ENCODE peak calls at places on chromosomes 1 and 21, in seven cellular contexts. H is RWPE1; E is endothelial cell of umbilical vein; X is CD4-positive, alpha-beta T cell; T is pancreas; R is esophagus squamous epithelium; U is neural crest cell. Y is an unnamed sample.
A peak's percentile ranks its signal among the peaks of the same experiment; 100 is the strongest.

GRCh38 chr1:52424757-52425265 is 20.4 kb downstream of the PRPF38A start:
- DNase-seq in H (no peak), E (no peak), X (no peak), T (no peak), R (no peak), U (no peak), Y (no peak)

GRCh38 chr1:4210043-4210442 is 310.0 kb upstream of the C1orf174 start:
- DNase-seq in H (no peak), E (no peak), X (no peak), T (no peak), R (no peak), U (no peak), Y (no peak)

GRCh38 chr1:183711691-183712401 is 58.7 kb upstream of the APOBEC4 start:
- DNase-seq in H (no peak), E (peak; percentile 60), X (no peak), T (no peak), R (no peak), U (no peak), Y (no peak)

GRCh38 chr1:80217377-80217986 is 1211.0 kb upstream of the ADGRL4 start:
- DNase-seq in H (peak; percentile 27), E (peak; percentile 48), X (no peak), T (no peak), R (no peak), U (peak; percentile 16), Y (no peak)

GRCh38 chr21:45309069-45309521 is 21.4 kb upstream of the POFUT2 start:
- DNase-seq in H (no peak), E (peak; percentile 89), X (peak; percentile 39), T (no peak), R (no peak), U (peak; percentile 77), Y (no peak)

GRCh38 chr1:232786845-232787455 is 18.3 kb upstream of the MAP10 start:
- DNase-seq in H (no peak), E (no peak), X (no peak), T (no peak), R (no peak), U (no peak), Y (no peak)

GRCh38 chr1:168443356-168443755 is 100.4 kb downstream of the XCL2 start:
- DNase-seq in H (no peak), E (no peak), X (no peak), T (no peak), R (no peak), U (no peak), Y (no peak)

GRCh38 chr1:156592910-156593732 is 1.5 kb downstream of the NAXE start:
- DNase-seq in H (no peak), E (peak; percentile 86), X (no peak), T (no peak), R (no peak), U (no peak), Y (no peak)

GRCh38 chr1:32351859-32352745 is 10.2 kb downstream of the FAM229A start:
- DNase-seq in H (no peak), E (peak; percentile 62), X (no peak), T (peak; percentile 64), R (no peak), U (no peak), Y (no peak)

GRCh38 chr1:40699787-40700186 is 8.3 kb downstream of the NFYC start:
- DNase-seq in H (no peak), E (no peak), X (no peak), T (no peak), R (no peak), U (no peak), Y (no peak)

GRCh38 chr1:42958488-42959317 is at the start of gene SLC2A1:
- DNase-seq in H (peak; percentile 93), E (peak; percentile 94), X (peak; percentile 95), T (peak; percentile 88), R (peak; percentile 72), U (peak; percentile 84), Y (peak; percentile 64)

GRCh38 chr1:159775716-159776115 is 5.0 kb upstream of the DUSP23 start:
- DNase-seq in H (peak; percentile 26), E (peak; percentile 46), X (no peak), T (no peak), R (no peak), U (no peak), Y (no peak)

GRCh38 chr1:178898401-178898800 is 27.5 kb upstream of the ANGPTL1 start:
- DNase-seq in H (no peak), E (no peak), X (no peak), T (no peak), R (no peak), U (no peak), Y (no peak)

GRCh38 chr1:89632213-89633102 is 462 bp upstream of the LRRC8C start:
- DNase-seq in H (peak; percentile 69), E (peak; percentile 84), X (peak; percentile 90), T (peak; percentile 63), R (no peak), U (peak; percentile 82), Y (peak; percentile 26)

GRCh38 chr1:91830242-91831131 is 55.5 kb downstream of the TGFBR3 start:
- DNase-seq in H (no peak), E (peak; percentile 95), X (no peak), T (peak; percentile 86), R (no peak), U (no peak), Y (no peak)

GRCh38 chr1:244330318-244330625 is 121.4 kb downstream of the ADSS2 start:
- DNase-seq in H (no peak), E (no peak), X (no peak), T (no peak), R (no peak), U (no peak), Y (no peak)

GRCh38 chr1:27349784-27350672 is 8.2 kb downstream of the SYTL1 start:
- DNase-seq in H (no peak), E (peak; percentile 69), X (peak; percentile 11), T (peak; percentile 55), R (no peak), U (peak; percentile 48), Y (no peak)

GRCh38 chr1:110341872-110342331 is 2.7 kb downstream of the RBM15 start:
- DNase-seq in H (no peak), E (no peak), X (no peak), T (no peak), R (no peak), U (no peak), Y (no peak)

GRCh38 chr21:17726047-17726446 is 93.1 kb downstream of the C21orf91 start:
- DNase-seq in H (peak; percentile 9), E (no peak), X (no peak), T (no peak), R (no peak), U (no peak), Y (no peak)

GRCh38 chr1:26336477-26337205 is 17.3 kb downstream of the CRYBG2 start:
- DNase-seq in H (peak; percentile 93), E (no peak), X (peak; percentile 88), T (peak; percentile 90), R (no peak), U (peak; percentile 42), Y (no peak)

DNA sequence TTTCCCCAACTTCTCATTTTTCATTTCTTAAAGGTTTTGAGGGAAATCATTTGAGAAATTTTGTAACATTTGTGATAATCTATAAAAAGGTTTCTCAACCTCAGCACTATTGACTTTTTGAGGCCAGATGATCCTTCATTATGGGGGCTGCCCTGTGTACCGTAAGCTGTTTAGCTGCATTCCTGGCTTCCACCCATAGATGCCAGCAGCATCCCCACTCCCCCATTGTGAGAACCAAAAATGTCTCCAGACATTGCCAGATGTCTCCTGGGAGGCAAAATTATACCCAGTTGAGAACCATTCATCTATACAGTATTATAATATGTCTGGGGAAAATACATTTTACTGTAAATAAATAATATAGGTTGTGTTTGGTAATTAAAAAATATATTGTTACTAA is 146.0 kb downstream of the PBX1 start:
- DNase-seq in H (no peak), E (no peak), X (no peak), T (no peak), R (no peak), U (no peak), Y (no peak)
- TF ChIP-seq CTCF in H (no peak), E (peak; percentile 4), X (no peak), T (no peak), R (no peak), U (peak; percentile 38), Y (no peak)

DNA sequence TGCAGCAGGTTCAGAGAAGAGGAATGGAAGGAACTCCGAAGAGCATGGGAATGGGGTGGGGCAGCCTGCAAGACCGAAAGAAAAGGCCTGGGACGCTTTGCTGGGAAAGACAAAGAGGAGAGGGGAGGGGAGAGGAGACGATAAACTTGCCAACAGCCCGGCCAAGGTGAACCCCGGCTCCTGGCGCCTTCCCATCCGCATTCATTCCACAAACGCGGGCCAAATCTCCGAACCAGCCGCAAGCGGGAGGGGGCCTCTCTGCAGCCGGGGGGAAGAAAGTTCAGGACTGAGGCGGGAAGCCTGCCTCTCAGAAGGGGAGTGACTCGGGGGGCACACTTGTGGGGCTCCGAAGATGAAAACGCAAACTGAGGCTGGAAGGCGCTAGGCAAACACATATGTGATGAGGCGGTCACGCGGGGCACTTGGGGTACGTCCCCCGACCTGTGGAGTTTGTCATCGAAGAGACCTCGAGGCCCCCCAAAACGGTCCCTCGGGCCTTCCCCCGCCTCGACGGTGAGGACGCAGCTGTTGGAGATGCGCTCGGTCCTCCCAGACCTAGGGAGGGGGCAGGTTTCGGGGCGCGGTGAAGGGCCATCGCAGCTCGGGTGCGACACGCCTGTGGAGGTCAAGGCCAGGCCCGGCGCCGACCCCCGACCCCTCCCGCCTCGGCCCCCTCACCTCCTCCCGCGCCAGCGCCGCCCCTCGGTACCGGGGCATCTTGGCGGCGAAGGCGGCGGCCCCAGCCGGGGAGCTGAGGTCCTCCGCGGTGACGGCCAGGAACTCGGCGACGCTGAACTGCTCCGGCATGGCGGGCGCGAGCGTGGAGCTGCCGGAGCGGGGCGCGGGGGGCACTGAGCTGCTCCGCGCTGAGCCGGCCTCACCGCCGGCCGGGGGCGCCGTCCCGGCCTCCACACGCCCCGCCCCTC is at the start of gene ASAP3:
- DNase-seq in H (no peak), E (peak; percentile 28), X (no peak), T (peak; percentile 54), R (no peak), U (peak; percentile 23), Y (no peak)
- TF ChIP-seq CTCF in H (peak; percentile 14), E (peak; percentile 38), X (peak; percentile 18), T (no peak), R (no peak), U (no peak), Y (no peak)

DNA sequence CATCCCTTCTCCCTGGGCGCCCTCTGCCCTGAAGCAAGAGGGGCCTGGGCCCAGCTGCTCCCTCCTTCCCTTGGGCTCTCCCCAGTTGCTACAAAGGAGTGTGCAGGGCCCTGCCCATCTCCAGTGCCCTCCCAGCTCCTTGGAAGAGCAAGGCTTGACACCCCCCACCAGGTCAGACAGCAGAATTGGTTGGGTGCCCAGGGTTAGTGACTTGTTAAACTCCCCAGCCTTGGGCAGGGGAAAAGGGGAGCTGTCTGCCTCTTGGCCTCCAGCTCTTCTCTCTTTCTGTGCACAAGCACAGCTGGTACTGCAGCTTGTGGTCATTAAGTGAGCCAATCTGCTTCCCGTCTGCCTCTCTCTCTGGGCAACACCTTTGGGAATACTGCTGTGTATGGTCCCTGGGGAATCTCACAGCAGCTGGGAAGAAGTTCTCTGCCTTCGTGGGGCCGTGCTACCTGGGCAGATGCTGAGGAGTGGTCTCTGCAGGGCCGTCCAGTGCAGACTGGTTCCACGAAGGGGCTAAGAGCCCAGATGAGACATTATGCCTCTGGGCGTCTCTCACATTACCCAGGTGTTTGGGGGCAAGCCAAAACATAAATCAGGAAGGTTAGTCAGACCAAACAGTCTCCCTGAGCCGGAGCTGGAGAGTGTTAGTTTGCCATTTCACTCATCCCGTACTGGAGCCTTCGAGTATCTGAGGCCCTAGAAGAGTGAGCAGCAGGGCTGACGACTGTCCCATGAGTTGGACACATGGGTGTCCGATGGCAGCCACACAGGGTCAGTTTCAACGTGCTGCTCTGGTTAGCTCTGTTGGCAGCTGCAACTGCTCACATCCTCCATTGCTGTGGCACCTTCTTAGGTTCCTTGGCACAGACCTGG is 37.3 kb downstream of the TMEM53 start:
- DNase-seq in H (peak; percentile 67), E (no peak), X (no peak), T (no peak), R (no peak), U (no peak), Y (no peak)
- TF ChIP-seq CTCF in H (no peak), E (no peak), X (no peak), T (no peak), R (no peak), U (no peak), Y (no peak)

GRCh38 chr1:59391216-59392179 is 94.6 kb downstream of the FGGY start:
- DNase-seq in H (no peak), E (no peak), X (no peak), T (no peak), R (no peak), U (no peak), Y (no peak)
- TF ChIP-seq CTCF in H (no peak), E (no peak), X (no peak), T (no peak), R (no peak), U (no peak), Y (no peak)

Y was measured in omental fat pad.